ENCODE peak calls at places on chromosome 20, in five cellular contexts. C, I, B, W and S are unnamed samples.

GRCh38 chr20:63366658-63367360 is 5.7 kb upstream of the CHRNA4 start:
- DNase-seq in B (no peak), W (no peak), I (no peak), C (no peak), S (no peak)

GRCh38 chr20:58711266-58712051 is 18.9 kb downstream of the NPEPL1 start:
- DNase-seq in W (peak; percentile 5), B (no peak), C (peak; percentile 5), I (peak; percentile 11), S (no peak)

GRCh38 chr20:47066484-47067270 is 172.0 kb downstream of the EYA2 start:
- DNase-seq in B (no peak), C (no peak), I (no peak), W (no peak), S (no peak)

GRCh38 chr20:50596694-50597021 is 86.5 kb downstream of the PTPN1 start:
- DNase-seq in C (no peak), B (no peak), I (no peak), W (no peak), S (no peak)

GRCh38 chr20:44967207-44967807 is 995 bp downstream of the STK4 start:
- DNase-seq in W (no peak), C (no peak), I (peak; percentile 52), B (no peak), S (no peak)

GRCh38 chr20:54208492-54209044 is 681 bp downstream of the PFDN4 start:
- DNase-seq in C (no peak), B (no peak), I (peak; percentile 29), W (peak; percentile 39), S (no peak)

GRCh38 chr20:4950437-4950836 is 50.9 kb downstream of the SLC23A2 start:
- DNase-seq in I (no peak), B (no peak), C (no peak), W (no peak), S (no peak)

GRCh38 chr20:49279677-49280462 is 2.0 kb upstream of the ZNFX1 start:
- DNase-seq in W (no peak), B (no peak), I (no peak), C (no peak), S (no peak)

GRCh38 chr20:48835390-48835789 is 7.6 kb upstream of the PREX1 start:
- DNase-seq in I (no peak), W (no peak), C (no peak), B (no peak), S (no peak)

GRCh38 chr20:4855555-4855954 is 133.8 kb downstream of the PRND start:
- DNase-seq in B (no peak), C (no peak), I (no peak), W (no peak), S (peak; percentile 76)

GRCh38 chr20:49818810-49819209 is 6.2 kb downstream of the SLC9A8 start:
- DNase-seq in W (no peak), I (no peak), B (no peak), C (no peak), S (no peak)

GRCh38 chr20:58393299-58393698 is 4.3 kb downstream of the VAPB start:
- DNase-seq in W (peak; percentile 17), I (no peak), B (no peak), C (no peak), S (no peak)